ENCODE peak calls at places on chromosome 21, in six cellular contexts. One of them, this sample, is unnamed.

GRCh38 chr21:15065381-15066230 is 806 bp upstream of the NRIP1 start:
- DNase-seq in colonic mucosa: peak; percentile 86
- DNase-seq in fibroblast of the aortic adventitia: peak; percentile 90
- DNase-seq in stomach: peak; percentile 68
- DNase-seq in pancreas: peak; percentile 67
- DNase-seq in heart right ventricle: peak; percentile 76
- DNase-seq in this sample: peak; percentile 73

GRCh38 chr21:42199488-42200463 is 19.2 kb upstream of the ABCG1 start:
- DNase-seq in colonic mucosa: no peak
- DNase-seq in fibroblast of the aortic adventitia: peak; percentile 79
- DNase-seq in stomach: no peak
- DNase-seq in pancreas: no peak
- DNase-seq in heart right ventricle: no peak
- DNase-seq in this sample: peak; percentile 88

GRCh38 chr21:14452842-14453241 is 69.9 kb upstream of the HSPA13 start:
- DNase-seq in colonic mucosa: no peak
- DNase-seq in fibroblast of the aortic adventitia: no peak
- DNase-seq in stomach: no peak
- DNase-seq in pancreas: no peak
- DNase-seq in heart right ventricle: no peak
- DNase-seq in this sample: no peak

GRCh38 chr21:41616063-41616591 is 108.2 kb upstream of the TMPRSS2 start:
- DNase-seq in colonic mucosa: no peak
- DNase-seq in fibroblast of the aortic adventitia: peak; percentile 98
- DNase-seq in stomach: no peak
- DNase-seq in pancreas: no peak
- DNase-seq in heart right ventricle: no peak
- DNase-seq in this sample: no peak

GRCh38 chr21:15908187-15908586 is 178.4 kb downstream of the USP25 start:
- DNase-seq in colonic mucosa: no peak
- DNase-seq in fibroblast of the aortic adventitia: peak; percentile 36
- DNase-seq in stomach: no peak
- DNase-seq in pancreas: no peak
- DNase-seq in heart right ventricle: no peak
- DNase-seq in this sample: peak; percentile 54

GRCh38 chr21:26850116-26850643 is 5.0 kb upstream of the ADAMTS1 start:
- DNase-seq in colonic mucosa: no peak
- DNase-seq in fibroblast of the aortic adventitia: peak; percentile 79
- DNase-seq in stomach: no peak
- DNase-seq in pancreas: no peak
- DNase-seq in heart right ventricle: no peak
- DNase-seq in this sample: peak; percentile 66

GRCh38 chr21:14383596-14384210 is 757 bp upstream of the HSPA13 start:
- DNase-seq in colonic mucosa: no peak
- DNase-seq in fibroblast of the aortic adventitia: no peak
- DNase-seq in stomach: no peak
- DNase-seq in pancreas: no peak
- DNase-seq in heart right ventricle: no peak
- DNase-seq in this sample: no peak

GRCh38 chr21:38380391-38381137 is 117.7 kb downstream of the ERG start:
- DNase-seq in colonic mucosa: no peak
- DNase-seq in fibroblast of the aortic adventitia: peak; percentile 72
- DNase-seq in stomach: no peak
- DNase-seq in pancreas: no peak
- DNase-seq in heart right ventricle: no peak
- DNase-seq in this sample: peak; percentile 19

GRCh38 chr21:31141389-31142021 is 103.2 kb upstream of the KRTAP19-8 start:
- DNase-seq in colonic mucosa: no peak
- DNase-seq in fibroblast of the aortic adventitia: no peak
- DNase-seq in stomach: no peak
- DNase-seq in pancreas: no peak
- DNase-seq in heart right ventricle: no peak
- DNase-seq in this sample: no peak

GRCh38 chr21:42725416-42725930 is 72.1 kb downstream of the PDE9A start:
- DNase-seq in colonic mucosa: no peak
- DNase-seq in fibroblast of the aortic adventitia: no peak
- DNase-seq in stomach: peak; percentile 20
- DNase-seq in pancreas: no peak
- DNase-seq in heart right ventricle: no peak
- DNase-seq in this sample: no peak

GRCh38 chr21:14454642-14455009 is 71.7 kb upstream of the HSPA13 start:
- DNase-seq in colonic mucosa: no peak
- DNase-seq in fibroblast of the aortic adventitia: no peak
- DNase-seq in stomach: no peak
- DNase-seq in pancreas: no peak
- DNase-seq in heart right ventricle: no peak
- DNase-seq in this sample: no peak

GRCh38 chr21:41425954-41426655 is at the start of gene MX1:
- DNase-seq in colonic mucosa: peak; percentile 87
- DNase-seq in fibroblast of the aortic adventitia: peak; percentile 40
- DNase-seq in stomach: peak; percentile 89
- DNase-seq in pancreas: peak; percentile 58
- DNase-seq in heart right ventricle: peak; percentile 77
- DNase-seq in this sample: peak; percentile 51

GRCh38 chr21:41923641-41924342 is 30.0 kb downstream of the C2CD2 start:
- DNase-seq in colonic mucosa: no peak
- DNase-seq in fibroblast of the aortic adventitia: peak; percentile 83
- DNase-seq in stomach: no peak
- DNase-seq in pancreas: no peak
- DNase-seq in heart right ventricle: peak; percentile 42
- DNase-seq in this sample: no peak

GRCh38 chr21:27359141-27359540 is 392.3 kb upstream of the ADAMTS5 start:
- DNase-seq in colonic mucosa: no peak
- DNase-seq in fibroblast of the aortic adventitia: peak; percentile 78
- DNase-seq in stomach: no peak
- DNase-seq in pancreas: no peak
- DNase-seq in heart right ventricle: no peak
- DNase-seq in this sample: no peak

GRCh38 chr21:38631676-38632075 is 133.4 kb upstream of the ERG start:
- DNase-seq in colonic mucosa: no peak
- DNase-seq in fibroblast of the aortic adventitia: no peak
- DNase-seq in stomach: no peak
- DNase-seq in pancreas: no peak
- DNase-seq in heart right ventricle: no peak
- DNase-seq in this sample: peak; percentile 85

GRCh38 chr21:39384674-39385298 is 35.9 kb upstream of the HMGN1 start:
- DNase-seq in colonic mucosa: no peak
- DNase-seq in fibroblast of the aortic adventitia: no peak
- DNase-seq in stomach: no peak
- DNase-seq in pancreas: no peak
- DNase-seq in heart right ventricle: no peak
- DNase-seq in this sample: no peak

DNA sequence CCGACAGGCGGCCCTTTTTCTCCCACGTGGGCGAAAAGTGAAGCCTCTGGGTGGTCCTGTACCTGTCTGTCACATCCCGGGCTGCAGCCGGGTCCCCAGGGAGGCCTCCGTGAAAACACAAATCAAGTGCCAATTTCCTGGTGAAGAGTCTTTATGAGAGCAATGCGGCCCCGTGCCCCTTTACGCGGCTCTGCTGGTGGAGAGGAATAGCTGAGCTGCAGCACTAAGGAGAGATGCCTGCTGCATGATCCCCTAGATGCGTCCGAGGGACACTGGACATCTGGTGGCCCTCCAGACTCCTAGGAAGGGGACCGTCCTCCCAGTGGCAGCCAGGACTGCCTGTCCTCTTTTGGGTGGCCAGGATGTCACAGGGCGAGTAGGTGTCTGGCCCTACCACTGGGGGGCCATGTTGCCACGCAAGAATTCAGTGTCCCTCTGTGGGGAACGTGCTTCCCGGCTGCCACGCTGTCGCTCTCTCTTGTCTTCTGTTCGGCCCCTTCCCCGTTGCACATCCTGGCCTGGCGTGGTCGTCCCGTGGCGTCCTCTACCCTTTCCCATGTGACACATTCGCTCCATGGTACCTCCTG is 38.7 kb downstream of the COL18A1 start:
- DNase-seq in colonic mucosa: no peak
- DNase-seq in fibroblast of the aortic adventitia: no peak
- DNase-seq in stomach: no peak
- DNase-seq in pancreas: no peak
- DNase-seq in heart right ventricle: peak; percentile 10
- DNase-seq in this sample: no peak
- TF ChIP-seq CTCF in colonic mucosa: no peak
- TF ChIP-seq CTCF in fibroblast of the aortic adventitia: peak; percentile 10
- TF ChIP-seq CTCF in stomach: no peak
- TF ChIP-seq CTCF in pancreas: no peak
- TF ChIP-seq CTCF in heart right ventricle: no peak
- TF ChIP-seq CTCF in this sample: no peak

DNA sequence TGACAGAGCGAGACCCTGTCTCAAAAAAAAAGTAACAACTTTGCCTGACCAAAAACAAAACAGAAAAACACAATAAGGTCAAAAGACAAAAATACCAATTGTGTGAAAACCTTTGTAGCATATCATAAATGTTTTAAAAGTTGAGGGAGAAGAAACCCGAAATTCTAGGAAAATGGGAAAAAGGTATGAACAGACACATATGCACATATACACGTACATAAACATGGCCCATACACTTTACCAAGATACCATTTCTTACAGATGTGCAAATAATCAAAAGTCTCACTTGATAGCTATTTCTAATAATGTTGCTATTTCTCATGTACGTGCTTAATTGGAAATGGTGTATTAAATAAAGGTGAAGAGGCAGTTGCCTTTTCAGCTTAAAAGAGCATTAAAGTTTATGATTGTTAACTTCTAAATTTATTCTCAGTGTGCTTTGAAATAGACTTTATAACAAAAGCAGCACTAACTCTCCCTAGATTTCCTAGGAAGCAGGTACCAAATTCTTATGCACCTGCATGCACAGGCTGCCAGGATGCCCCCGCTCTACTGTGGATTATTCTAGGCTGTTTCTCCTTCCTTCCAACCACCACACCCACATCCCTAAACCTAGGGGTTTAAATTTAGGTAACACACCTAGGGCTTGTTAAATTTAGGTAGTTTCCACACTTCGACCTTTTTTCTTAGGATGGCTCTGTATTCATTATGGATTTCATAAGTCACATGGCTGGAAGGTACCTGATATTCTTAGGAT is 33.8 kb downstream of the ADARB1 start:
- DNase-seq in colonic mucosa: no peak
- DNase-seq in fibroblast of the aortic adventitia: no peak
- DNase-seq in stomach: no peak
- DNase-seq in pancreas: no peak
- DNase-seq in heart right ventricle: no peak
- DNase-seq in this sample: no peak
- H3K4me3 ChIP-seq in colonic mucosa: no peak overlapping the region
- H3K4me3 ChIP-seq in fibroblast of the aortic adventitia: no peak overlapping the region
- H3K4me3 ChIP-seq in stomach: no peak overlapping the region
- H3K4me3 ChIP-seq in pancreas: no peak overlapping the region
- H3K4me3 ChIP-seq in heart right ventricle: no peak overlapping the region
- H3K4me3 ChIP-seq in this sample: no peak overlapping the region

GRCh38 chr21:36630485-36631206 is 68.3 kb upstream of the SIM2 start:
- DNase-seq in colonic mucosa: peak; percentile 73
- DNase-seq in fibroblast of the aortic adventitia: peak; percentile 42
- DNase-seq in stomach: peak; percentile 80
- DNase-seq in pancreas: peak; percentile 65
- DNase-seq in heart right ventricle: peak; percentile 39
- DNase-seq in this sample: peak; percentile 61
- TF ChIP-seq CTCF in colonic mucosa: peak; percentile 73
- TF ChIP-seq CTCF in fibroblast of the aortic adventitia: peak; percentile 72
- TF ChIP-seq CTCF in stomach: peak; percentile 59
- TF ChIP-seq CTCF in pancreas: peak; percentile 73
- TF ChIP-seq CTCF in heart right ventricle: peak; percentile 70
- TF ChIP-seq CTCF in this sample: peak; percentile 72

GRCh38 chr21:34530264-34530663 is 18.3 kb upstream of the KCNE1 start:
- DNase-seq in colonic mucosa: no peak
- DNase-seq in fibroblast of the aortic adventitia: peak; percentile 61
- DNase-seq in stomach: no peak
- DNase-seq in pancreas: no peak
- DNase-seq in heart right ventricle: no peak
- DNase-seq in this sample: no peak

GRCh38 chr21:34534522-34534921 is 22.5 kb upstream of the KCNE1 start:
- DNase-seq in colonic mucosa: no peak
- DNase-seq in fibroblast of the aortic adventitia: peak; percentile 46
- DNase-seq in stomach: no peak
- DNase-seq in pancreas: no peak
- DNase-seq in heart right ventricle: no peak
- DNase-seq in this sample: no peak

GRCh38 chr21:34533938-34534337 is 21.9 kb upstream of the KCNE1 start:
- DNase-seq in colonic mucosa: no peak
- DNase-seq in fibroblast of the aortic adventitia: no peak
- DNase-seq in stomach: no peak
- DNase-seq in pancreas: no peak
- DNase-seq in heart right ventricle: no peak
- DNase-seq in this sample: no peak

GRCh38 chr21:34528131-34528561 is 16.1 kb upstream of the KCNE1 start:
- DNase-seq in colonic mucosa: no peak
- DNase-seq in fibroblast of the aortic adventitia: peak; percentile 75
- DNase-seq in stomach: no peak
- DNase-seq in pancreas: no peak
- DNase-seq in heart right ventricle: no peak
- DNase-seq in this sample: peak; percentile 53

DNA sequence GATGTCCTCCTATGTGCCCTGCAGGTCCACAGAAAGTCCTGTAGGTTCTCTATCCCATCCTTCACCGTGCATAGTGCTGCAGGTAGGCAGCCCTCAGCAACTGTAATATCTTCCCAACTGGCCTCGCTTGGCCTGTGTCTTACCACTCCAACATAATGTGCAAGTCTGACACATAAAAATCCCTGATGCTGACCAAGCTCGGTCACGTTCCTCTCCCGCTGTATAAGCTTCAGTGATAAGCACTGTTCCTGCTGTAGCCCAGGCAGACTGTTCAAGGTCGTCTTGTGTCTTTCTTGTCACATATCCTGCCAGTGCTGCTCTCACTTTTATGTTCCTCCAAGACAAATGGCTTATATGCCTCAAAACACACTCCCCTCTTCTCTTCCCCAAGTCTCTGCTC is 19.4 kb upstream of the KCNE1 start:
- DNase-seq in colonic mucosa: no peak
- DNase-seq in fibroblast of the aortic adventitia: no peak
- DNase-seq in stomach: no peak
- DNase-seq in pancreas: no peak
- DNase-seq in heart right ventricle: no peak
- DNase-seq in this sample: no peak
- H3K4me3 ChIP-seq in colonic mucosa: no peak overlapping the region
- H3K4me3 ChIP-seq in fibroblast of the aortic adventitia: no peak overlapping the region
- H3K4me3 ChIP-seq in stomach: no peak overlapping the region
- H3K4me3 ChIP-seq in pancreas: no peak overlapping the region
- H3K4me3 ChIP-seq in heart right ventricle: no peak overlapping the region
- H3K4me3 ChIP-seq in this sample: no peak overlapping the region

GRCh38 chr21:29056538-29057050 is 16.9 kb downstream of the CCT8 start:
- DNase-seq in colonic mucosa: no peak
- DNase-seq in fibroblast of the aortic adventitia: no peak
- DNase-seq in stomach: no peak
- DNase-seq in pancreas: no peak
- DNase-seq in heart right ventricle: no peak
- DNase-seq in this sample: no peak
- TF ChIP-seq CTCF in colonic mucosa: no peak
- TF ChIP-seq CTCF in fibroblast of the aortic adventitia: no peak
- TF ChIP-seq CTCF in stomach: no peak
- TF ChIP-seq CTCF in pancreas: no peak
- TF ChIP-seq CTCF in heart right ventricle: no peak
- TF ChIP-seq CTCF in this sample: no peak

GRCh38 chr21:45209046-45209445 is 78.6 kb downstream of the POFUT2 start:
- DNase-seq in colonic mucosa: no peak
- DNase-seq in fibroblast of the aortic adventitia: peak; percentile 64
- DNase-seq in stomach: no peak
- DNase-seq in pancreas: no peak
- DNase-seq in heart right ventricle: no peak
- DNase-seq in this sample: peak; percentile 16
- H3K4me3 ChIP-seq in colonic mucosa: no peak overlapping the region
- H3K4me3 ChIP-seq in fibroblast of the aortic adventitia: no peak overlapping the region
- H3K4me3 ChIP-seq in stomach: no peak overlapping the region
- H3K4me3 ChIP-seq in pancreas: no peak overlapping the region
- H3K4me3 ChIP-seq in heart right ventricle: no peak overlapping the region
- H3K4me3 ChIP-seq in this sample: no peak overlapping the region

This sample was measured in epithelial cell of esophagus.